ENCODE peak calls at places on chromosomes 5 and 9, in seven cellular contexts. A is IMR-90, L is ovary, V is transverse colon, O is testis, M is upper lobe of right lung, Y is psoas muscle. Z is an unnamed sample. For H3K36me3, the result is how much of the 10 kb centered on the place peaks cover.

GRCh38 chr9:109349431-109349846 is 28.6 kb upstream of the EPB41L4B start:
- DNase-seq in L (no peak), M (no peak), Y (no peak), A (peak), V (no peak), O (no peak), Z (no peak)

GRCh38 chr5:129419292-129419691 is 40.8 kb upstream of the ADAMTS19 start:
- DNase-seq in Y (no peak), A (no peak), L (no peak), O (no peak), V (no peak), M (no peak), Z (no peak)

GRCh38 chr5:26388946-26389345 is 649.4 kb downstream of the CDH9 start:
- DNase-seq in A (no peak), Y (no peak), L (no peak), V (no peak), M (no peak), O (no peak), Z (no peak)

GRCh38 chr9:70127036-70127435 is 83.4 kb downstream of the MAMDC2 start:
- DNase-seq in A (no peak), M (no peak), Y (no peak), L (no peak), V (no peak), O (no peak), Z (no peak)

GRCh38 chr5:98825582-98826375 is 52.3 kb downstream of the RGMB start:
- DNase-seq in L (no peak), V (no peak), A (no peak), M (no peak), O (no peak), Y (no peak), Z (no peak)

GRCh38 chr5:72543365-72543764 is 36.2 kb upstream of the ZNF366 start:
- DNase-seq in A (peak), L (no peak), M (no peak), O (no peak), V (no peak), Y (no peak), Z (no peak)

GRCh38 chr5:134005415-134006118 is 792 bp upstream of the VDAC1 start:
- DNase-seq in A (no peak), Y (peak), L (peak), O (peak), V (peak), M (peak), Z (peak)

GRCh38 chr5:142255831-142256230 is 69.0 kb downstream of the SPRY4 start:
- DNase-seq in L (no peak), V (no peak), M (no peak), O (no peak), A (peak), Y (no peak), Z (no peak)

GRCh38 chr9:127555830-127556820 is 56.0 kb upstream of the STXBP1 start:
- DNase-seq in A (peak), Y (peak), M (peak), O (peak), L (peak), V (peak), Z (peak)

GRCh38 chr9:88085481-88085880 is 52.8 kb downstream of the SPATA31C2 start:
- DNase-seq in V (no peak), A (no peak), O (no peak), Y (no peak), L (no peak), M (no peak), Z (no peak)

GRCh38 chr9:34520505-34521385 is 2.0 kb downstream of the ENHO start:
- DNase-seq in A (no peak), V (no peak), O (no peak), M (no peak), L (no peak), Y (no peak), Z (no peak)

GRCh38 chr9:136644593-136645342 is 17.9 kb upstream of the EGFL7 start:
- DNase-seq in O (peak), M (peak), L (peak), Y (peak), A (peak), V (peak), Z (peak)

GRCh38 chr9:624935-625505 is 216.5 kb upstream of the DMRT1 start:
- DNase-seq in M (no peak), L (no peak), Y (no peak), O (no peak), A (no peak), V (no peak), Z (no peak)

GRCh38 chr5:122704247-122705036 is 70.4 kb upstream of the SNX2 start:
- DNase-seq in Y (no peak), A (peak), L (no peak), O (no peak), V (no peak), M (no peak), Z (no peak)

GRCh38 chr9:134214766-134215394 is 50.5 kb upstream of the RNU6ATAC start:
- DNase-seq in O (peak), L (peak), Y (peak), A (no peak), V (no peak), M (peak), Z (no peak)

GRCh38 chr9:126532951-126533910 is 80.5 kb upstream of the LMX1B start:
- DNase-seq in M (no peak), A (no peak), O (no peak), Y (no peak), L (no peak), V (no peak), Z (no peak)

GRCh38 chr9:38036359-38037084 is 32.5 kb downstream of the SHB start:
- DNase-seq in M (peak), O (peak), A (peak), Y (peak), L (no peak), V (no peak), Z (no peak)

GRCh38 chr9:7320139-7320538 is 479.4 kb downstream of the DMAC1 start:
- DNase-seq in O (no peak), A (peak), V (peak), L (no peak), Y (no peak), M (no peak), Z (no peak)

GRCh38 chr5:180291943-180292831 is at the start of gene MAPK9:
- DNase-seq in V (peak), Y (peak), M (peak), A (peak), O (peak), L (peak), Z (peak)

GRCh38 chr9:92151691-92152393 is 36.6 kb upstream of the SPTLC1 start:
- DNase-seq in A (peak), O (peak), L (peak), V (no peak), M (no peak), Y (no peak), Z (peak)

GRCh38 chr9:130172858-130173461 is 756 bp downstream of the NCS1 start:
- DNase-seq in V (no peak), Y (peak), L (peak), A (no peak), O (no peak), M (no peak), Z (no peak)

GRCh38 chr9:36486933-36487481 is 85.7 kb upstream of the MELK start:
- DNase-seq in V (peak), M (peak), Y (peak), A (no peak), L (peak), O (peak), Z (peak)

GRCh38 chr5:132134384-132134783 is 60.8 kb downstream of the CSF2 start:
- DNase-seq in A (peak), O (no peak), V (no peak), M (no peak), L (no peak), Y (no peak), Z (no peak)

GRCh38 chr5:55853818-55854217 is 2.7 kb downstream of the IL31RA start:
- DNase-seq in L (no peak), A (peak), Y (no peak), M (no peak), O (no peak), V (no peak), Z (no peak)

GRCh38 chr9:135394699-135395645 is 84.6 kb upstream of the PPP1R26 start:
- DNase-seq in A (no peak), L (no peak), M (no peak), O (no peak), Y (no peak), V (no peak), Z (no peak)

GRCh38 chr5:16812911-16813310 is 123.2 kb downstream of the MYO10 start:
- DNase-seq in A (peak), M (no peak), V (peak), O (no peak), Y (no peak), L (peak), Z (no peak)

GRCh38 chr9:126791406-126792230 is 13.2 kb upstream of the ZBTB43 start:
- DNase-seq in V (no peak), M (peak), O (no peak), A (peak), L (no peak), Y (no peak), Z (no peak)

GRCh38 chr9:77945798-77946197 is 85.8 kb downstream of the GNAQ start:
- DNase-seq in M (no peak), V (no peak), A (peak), Y (no peak), O (no peak), L (no peak), Z (no peak)

GRCh38 chr5:143436871-143437270 is 33.4 kb upstream of the NR3C1 start:
- DNase-seq in V (no peak), O (no peak), L (no peak), M (no peak), Y (no peak), A (peak), Z (no peak)

GRCh38 chr9:37174247-37174646 is 53.9 kb downstream of the ZCCHC7 start:
- DNase-seq in M (no peak), O (no peak), V (no peak), A (peak), Y (no peak), L (no peak), Z (no peak)

GRCh38 chr5:65801332-65801731 is 79.3 kb downstream of the NLN start:
- DNase-seq in V (no peak), O (no peak), L (no peak), A (peak), Y (no peak), M (no peak), Z (no peak)

GRCh38 chr9:92097997-92098482 is 17.2 kb downstream of the SPTLC1 start:
- DNase-seq in L (peak), A (peak), V (peak), M (peak), O (peak), Y (peak), Z (peak)

GRCh38 chr9:137813167-137813566 is 64.4 kb upstream of the CACNA1B start:
- DNase-seq in V (no peak), M (peak), A (no peak), L (no peak), O (no peak), Y (no peak), Z (no peak)

GRCh38 chr5:167754501-167754941 is 536.9 kb upstream of the WWC1 start:
- DNase-seq in M (no peak), A (no peak), L (no peak), Y (no peak), V (no peak), O (no peak), Z (no peak)

GRCh38 chr9:93486269-93486668 is 32.9 kb upstream of the FAM120AOS start:
- DNase-seq in L (no peak), M (no peak), O (no peak), A (peak), V (no peak), Y (no peak), Z (no peak)
- H3K27ac ChIP-seq in L (no peak), M (no peak), O (no peak), A (peak), V (no peak), Y (peak), Z (no peak)

GRCh38 chr5:116133281-116133680 is 48.5 kb downstream of the COMMD10 start:
- DNase-seq in M (no peak), L (no peak), A (no peak), Y (no peak), O (no peak), V (no peak), Z (no peak)

GRCh38 chr5:116135344-116135743 is 50.5 kb downstream of the COMMD10 start:
- DNase-seq in V (no peak), L (no peak), Y (no peak), O (no peak), M (no peak), A (no peak), Z (no peak)

GRCh38 chr5:116130976-116131375 is 46.2 kb downstream of the COMMD10 start:
- DNase-seq in V (no peak), O (no peak), M (no peak), Y (no peak), A (no peak), L (no peak), Z (no peak)

GRCh38 chr5:116130471-116130870 is 45.6 kb downstream of the COMMD10 start:
- DNase-seq in A (peak), Y (no peak), M (no peak), L (no peak), O (no peak), V (no peak), Z (no peak)
- H3K4me3 ChIP-seq in A (no peak), Y (no peak), M (no peak), L (no peak), O (no peak), V (no peak), Z (no peak)

DNA sequence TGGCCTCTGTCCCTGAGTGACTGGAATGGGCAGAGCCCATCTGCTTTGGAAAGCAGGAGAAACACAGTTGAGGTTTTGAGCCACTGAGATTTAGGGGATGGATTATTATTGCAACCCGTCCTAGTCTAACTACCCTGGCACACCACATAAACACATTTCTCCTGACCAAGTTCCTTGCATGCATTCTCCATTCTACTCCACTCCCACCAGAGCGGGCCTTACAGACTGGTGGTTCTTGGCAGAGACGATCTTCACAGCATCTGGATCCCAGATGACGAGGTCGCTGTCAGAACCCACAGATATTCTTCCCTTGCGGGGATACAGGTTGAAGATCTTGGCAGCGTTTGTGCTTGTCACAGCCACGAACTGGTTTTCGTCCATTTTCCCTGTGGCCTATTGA is 111.0 kb downstream of the DPYSL3 start:
- DNase-seq in M (no peak), O (no peak), V (no peak), L (no peak), Y (no peak), A (no peak), Z (no peak)
- H3K36me3 ChIP-seq in M (under half), O (under half), V (under half), L (under half), Y (under half), A (under half), Z (under half)

GRCh38 chr9:14941487-14941886 is 31.3 kb upstream of the FREM1 start:
- DNase-seq in L (no peak), V (no peak), A (no peak), Y (no peak), M (no peak), O (no peak), Z (no peak)
- H3K27ac ChIP-seq in L (no peak), V (no peak), A (no peak), Y (no peak), M (no peak), O (no peak), Z (peak)